ENCODE peak calls at places on chromosome 1, in five cellular contexts. X is T-helper 2 cell, L is EL, H is nucleus accumbens, E is NCI-H446. G is an unnamed sample.
A peak's percentile ranks its signal among the peaks of the same experiment; 100 is the strongest.

GRCh38 chr1:18234790-18235242 is 127.2 kb downstream of the IGSF21 start:
- DNase-seq in X (no peak), L (peak; percentile 30), H (no peak), E (peak; percentile 30), G (peak; percentile 54)

GRCh38 chr1:54255026-54255425 is 55.1 kb downstream of the MRPL37 start:
- DNase-seq in X (no peak), L (peak; percentile 28), H (no peak), E (no peak), G (no peak)

GRCh38 chr1:55055951-55056631 is 16.7 kb downstream of the PCSK9 start:
- DNase-seq in X (no peak), L (no peak), H (no peak), E (no peak), G (no peak)

GRCh38 chr1:24266398-24266941 is 52.7 kb upstream of the GRHL3 start:
- DNase-seq in X (no peak), L (peak; percentile 100), H (no peak), E (no peak), G (no peak)

GRCh38 chr1:221856188-221857093 is 114.6 kb upstream of the DUSP10 start:
- DNase-seq in X (no peak), L (peak; percentile 70), H (no peak), E (no peak), G (no peak)

GRCh38 chr1:184367427-184368038 is 19.3 kb upstream of the C1orf21 start:
- DNase-seq in X (no peak), L (no peak), H (no peak), E (no peak), G (no peak)

GRCh38 chr1:91884459-91885290 is 1.3 kb downstream of the TGFBR3 start:
- DNase-seq in X (no peak), L (peak; percentile 41), H (no peak), E (no peak), G (no peak)

GRCh38 chr1:25917996-25918395 is 11.8 kb upstream of the STMN1 start:
- DNase-seq in X (no peak), L (no peak), H (no peak), E (no peak), G (no peak)

GRCh38 chr1:229033480-229033879 is 237.4 kb upstream of the RAB4A start:
- DNase-seq in X (no peak), L (no peak), H (no peak), E (no peak), G (no peak)

GRCh38 chr1:1179983-1180861 is 6.5 kb downstream of the TTLL10 start:
- DNase-seq in X (no peak), L (no peak), H (no peak), E (no peak), G (no peak)

GRCh38 chr1:214018605-214019268 is 31.0 kb downstream of the PROX1 start:
- DNase-seq in X (no peak), L (no peak), H (no peak), E (no peak), G (no peak)

GRCh38 chr1:186325239-186325638 is 49.8 kb downstream of the TPR start:
- DNase-seq in X (no peak), L (peak; percentile 3), H (no peak), E (no peak), G (peak; percentile 12)

GRCh38 chr1:185526318-185527307 is 207.6 kb upstream of the HMCN1 start:
- DNase-seq in X (no peak), L (no peak), H (no peak), E (no peak), G (no peak)

GRCh38 chr1:56189946-56190920 is 389.1 kb downstream of the PLPP3 start:
- DNase-seq in X (no peak), L (no peak), H (no peak), E (no peak), G (no peak)

GRCh38 chr1:152013664-152014237 is 20.1 kb upstream of the S100A10 start:
- DNase-seq in X (no peak), L (peak; percentile 56), H (no peak), E (no peak), G (no peak)

GRCh38 chr1:35544976-35545375 is 12.2 kb downstream of the KIAA0319L start:
- DNase-seq in X (no peak), L (peak; percentile 57), H (no peak), E (no peak), G (peak; percentile 34)

GRCh38 chr1:84619383-84620093 is 45.3 kb upstream of the CTBS start:
- DNase-seq in X (peak; percentile 43), L (peak; percentile 77), H (no peak), E (no peak), G (no peak)

GRCh38 chr1:210347112-210347511 is 18.4 kb downstream of the HHAT start:
- DNase-seq in X (no peak), L (peak; percentile 42), H (no peak), E (no peak), G (no peak)

GRCh38 chr1:39061951-39062350 is 35.8 kb downstream of the NDUFS5 start:
- DNase-seq in X (no peak), L (peak; percentile 32), H (no peak), E (no peak), G (no peak)

GRCh38 chr1:22562584-22563551 is at the start of gene EPHA8:
- DNase-seq in X (no peak), L (no peak), H (no peak), E (no peak), G (no peak)

GRCh38 chr1:17155257-17155895 is 36.1 kb upstream of the PADI2 start:
- DNase-seq in X (no peak), L (no peak), H (no peak), E (no peak), G (no peak)

GRCh38 chr1:110765640-110766335 is 91.0 kb upstream of the KCNA3 start:
- DNase-seq in X (no peak), L (peak; percentile 30), H (no peak), E (peak; percentile 49), G (peak; percentile 2)

GRCh38 chr1:212375986-212376385 is 38.7 kb downstream of the PACC1 start:
- DNase-seq in X (no peak), L (no peak), H (no peak), E (no peak), G (no peak)

GRCh38 chr1:234926574-234927311 is 201.9 kb downstream of the TOMM20 start:
- DNase-seq in X (peak; percentile 18), L (no peak), H (no peak), E (no peak), G (no peak)

GRCh38 chr1:87196110-87196509 is 132.6 kb upstream of the LMO4 start:
- DNase-seq in X (no peak), L (no peak), H (no peak), E (no peak), G (no peak)

GRCh38 chr1:238468068-238468467 is 577.3 kb upstream of the ZP4 start:
- DNase-seq in X (no peak), L (no peak), H (no peak), E (no peak), G (no peak)

GRCh38 chr1:8252266-8252951 is 65.5 kb upstream of the SLC45A1 start:
- DNase-seq in X (no peak), L (no peak), H (no peak), E (no peak), G (no peak)

GRCh38 chr1:202807926-202808757 is at the start of gene KDM5B:
- DNase-seq in X (peak; percentile 54), L (peak; percentile 69), H (no peak), E (peak; percentile 14), G (peak; percentile 83)

GRCh38 chr1:228339059-228339704 is 67.5 kb downstream of the TRIM11 start:
- DNase-seq in X (peak; percentile 0), L (no peak), H (no peak), E (no peak), G (no peak)

GRCh38 chr1:35377553-35377952 is 109.0 kb downstream of the ZMYM4 start:
- DNase-seq in X (no peak), L (peak; percentile 39), H (no peak), E (no peak), G (no peak)

GRCh38 chr1:68916227-68916853 is 419.5 kb upstream of the DEPDC1 start:
- DNase-seq in X (no peak), L (no peak), H (no peak), E (peak; percentile 66), G (no peak)

GRCh38 chr1:236753554-236753953 is 41.5 kb upstream of the MTR start:
- DNase-seq in X (no peak), L (peak; percentile 30), H (no peak), E (no peak), G (no peak)

GRCh38 chr1:10292188-10292587 is 81.8 kb downstream of the KIF1B start:
- DNase-seq in X (no peak), L (no peak), H (no peak), E (no peak), G (no peak)

GRCh38 chr1:213649373-213649772 is 338.4 kb upstream of the PROX1 start:
- DNase-seq in X (no peak), L (no peak), H (no peak), E (no peak), G (no peak)

GRCh38 chr1:31633117-31633516 is 11.6 kb downstream of the PEF1 start:
- DNase-seq in X (no peak), L (peak; percentile 44), H (no peak), E (no peak), G (no peak)

GRCh38 chr1:236854602-236854978 is 59.5 kb downstream of the MTR start:
- DNase-seq in X (no peak), L (peak; percentile 91), H (no peak), E (no peak), G (no peak)